ENCODE peak calls at places on chromosomes 4 and X, in eight cellular contexts. G is fibroblast of lung, O is AG09309, T is thyroid gland, R is stomach, S is ovary, F is pancreas, H is GM12865. E is an unnamed sample.

GRCh38 chrX:72121381-72121780 is 10.3 kb downstream of the RTL5 start:
- DNase-seq in G (peak; percentile 86), O (peak; percentile 32), T (peak; percentile 70), R (peak; percentile 49), S (no peak), F (peak; percentile 29), H (peak; percentile 42), E (no peak)

GRCh38 chr4:177308125-177308524 is 1.5 kb upstream of the NEIL3 start:
- DNase-seq in G (peak; percentile 86), O (peak; percentile 79), T (peak; percentile 31), R (no peak), S (no peak), F (no peak), H (no peak), E (no peak)

GRCh38 chr4:26431461-26432165 is 58.7 kb downstream of the CCKAR start:
- DNase-seq in G (no peak), O (no peak), T (no peak), R (no peak), S (no peak), F (no peak), H (no peak), E (no peak)

GRCh38 chr4:168551945-168552695 is 55.3 kb downstream of the PALLD start:
- DNase-seq in G (no peak), O (no peak), T (no peak), R (no peak), S (no peak), F (no peak), H (no peak), E (no peak)

GRCh38 chr4:153393397-153393796 is 48.9 kb downstream of the MND1 start:
- DNase-seq in G (peak; percentile 78), O (no peak), T (peak; percentile 90), R (no peak), S (no peak), F (no peak), H (no peak), E (no peak)

GRCh38 chr4:109560687-109561452 is 824 bp downstream of the MCUB start:
- DNase-seq in G (peak; percentile 84), O (peak; percentile 39), T (peak; percentile 26), R (no peak), S (peak; percentile 27), F (no peak), H (peak; percentile 88), E (no peak)

GRCh38 chrX:12721042-12721441 is 70.2 kb upstream of the PRPS2 start:
- DNase-seq in G (no peak), O (no peak), T (no peak), R (no peak), S (no peak), F (no peak), H (peak; percentile 1), E (no peak)

GRCh38 chr4:88728146-88728545 is 30.5 kb upstream of the NAP1L5 start:
- DNase-seq in G (no peak), O (no peak), T (no peak), R (no peak), S (no peak), F (no peak), H (no peak), E (peak; percentile 50)

GRCh38 chr4:167100120-167100519 is 134.2 kb downstream of the SPOCK3 start:
- DNase-seq in G (peak; percentile 62), O (no peak), T (no peak), R (no peak), S (no peak), F (no peak), H (peak; percentile 64), E (no peak)

GRCh38 chr4:84683486-84683885 is 100.6 kb downstream of the CDS1 start:
- DNase-seq in G (no peak), O (no peak), T (no peak), R (no peak), S (no peak), F (no peak), H (no peak), E (no peak)

GRCh38 chr4:109266891-109267290 is 35.6 kb downstream of the COL25A1 start:
- DNase-seq in G (no peak), O (no peak), T (no peak), R (no peak), S (no peak), F (no peak), H (no peak), E (no peak)

GRCh38 chrX:17922303-17922702 is 61.2 kb upstream of the RAI2 start:
- DNase-seq in G (no peak), O (no peak), T (no peak), R (no peak), S (no peak), F (no peak), H (no peak), E (no peak)

GRCh38 chr4:42638993-42639392 is 17.9 kb downstream of the ATP8A1 start:
- DNase-seq in G (no peak), O (no peak), T (no peak), R (no peak), S (no peak), F (no peak), H (peak; percentile 95), E (no peak)

GRCh38 chr4:102541708-102542107 is 40.5 kb downstream of the NFKB1 start:
- DNase-seq in G (no peak), O (no peak), T (no peak), R (no peak), S (no peak), F (no peak), H (peak; percentile 33), E (peak; percentile 21)

GRCh38 chr4:139564502-139564901 is 8.5 kb upstream of the SETD7 start:
- DNase-seq in G (no peak), O (no peak), T (no peak), R (no peak), S (no peak), F (no peak), H (no peak), E (no peak)
- TF ChIP-seq CTCF in G (no peak), O (peak; percentile 18), T (no peak), R (no peak), S (no peak), F (no peak), H (peak; percentile 14), E (no peak)

GRCh38 chrX:46574337-46574940 is 874 bp downstream of the CHST7 start:
- DNase-seq in G (peak; percentile 39), O (no peak), T (peak; percentile 8), R (no peak), S (peak; percentile 20), F (peak; percentile 56), H (peak; percentile 58), E (peak; percentile 51)
- TF ChIP-seq CTCF in G (no peak), O (no peak), T (no peak), R (no peak), S (no peak), F (no peak), H (no peak), E (no peak)

DNA sequence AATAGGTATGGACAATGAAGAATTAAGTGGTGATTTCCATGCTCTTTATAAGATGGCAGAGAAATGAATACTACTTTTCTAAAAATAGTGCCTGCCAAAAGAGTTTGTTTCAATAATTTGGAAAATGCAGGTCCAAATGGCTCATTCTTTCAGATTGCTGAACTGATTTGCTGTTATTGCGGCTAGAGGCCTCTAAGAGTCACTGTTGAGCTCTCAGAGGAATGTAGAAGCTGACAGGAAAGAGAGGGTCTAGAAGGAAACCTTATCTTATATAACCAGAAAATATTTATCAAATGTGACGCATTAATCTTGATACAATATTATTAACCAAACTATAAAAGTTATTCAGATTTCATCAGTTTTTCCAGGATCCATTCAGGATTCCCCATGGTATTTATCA is 65.7 kb upstream of the PAGE1 start:
- DNase-seq in G (no peak), O (no peak), T (no peak), R (no peak), S (no peak), F (no peak), H (peak; percentile 9), E (no peak)
- TF ChIP-seq CTCF in G (peak; percentile 41), O (peak; percentile 52), T (no peak), R (no peak), S (no peak), F (no peak), H (peak; percentile 52), E (no peak)

DNA sequence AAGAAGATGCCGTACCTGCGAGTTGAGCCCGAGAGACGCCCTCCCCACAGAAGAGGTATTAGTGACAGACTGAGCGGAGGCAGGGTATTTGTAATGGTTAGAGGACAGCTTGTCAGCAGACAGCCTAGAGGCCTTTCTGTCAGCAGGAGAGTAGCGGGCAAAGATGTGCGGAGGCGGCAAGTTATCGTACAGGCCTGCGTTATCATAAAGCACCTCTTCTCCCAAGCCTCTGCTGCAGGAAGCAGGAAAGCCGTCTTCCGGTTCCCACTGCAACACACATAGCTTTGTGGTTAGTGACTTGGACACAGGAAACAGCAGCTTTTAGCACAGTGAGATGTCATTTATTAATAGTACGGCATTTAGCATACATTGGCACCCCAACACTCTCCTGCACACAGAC is 158.3 kb downstream of the AFAP1 start:
- DNase-seq in G (peak; percentile 84), O (no peak), T (no peak), R (no peak), S (no peak), F (no peak), H (no peak), E (no peak)
- TF ChIP-seq CTCF in G (no peak), O (no peak), T (no peak), R (no peak), S (no peak), F (no peak), H (no peak), E (no peak)

DNA sequence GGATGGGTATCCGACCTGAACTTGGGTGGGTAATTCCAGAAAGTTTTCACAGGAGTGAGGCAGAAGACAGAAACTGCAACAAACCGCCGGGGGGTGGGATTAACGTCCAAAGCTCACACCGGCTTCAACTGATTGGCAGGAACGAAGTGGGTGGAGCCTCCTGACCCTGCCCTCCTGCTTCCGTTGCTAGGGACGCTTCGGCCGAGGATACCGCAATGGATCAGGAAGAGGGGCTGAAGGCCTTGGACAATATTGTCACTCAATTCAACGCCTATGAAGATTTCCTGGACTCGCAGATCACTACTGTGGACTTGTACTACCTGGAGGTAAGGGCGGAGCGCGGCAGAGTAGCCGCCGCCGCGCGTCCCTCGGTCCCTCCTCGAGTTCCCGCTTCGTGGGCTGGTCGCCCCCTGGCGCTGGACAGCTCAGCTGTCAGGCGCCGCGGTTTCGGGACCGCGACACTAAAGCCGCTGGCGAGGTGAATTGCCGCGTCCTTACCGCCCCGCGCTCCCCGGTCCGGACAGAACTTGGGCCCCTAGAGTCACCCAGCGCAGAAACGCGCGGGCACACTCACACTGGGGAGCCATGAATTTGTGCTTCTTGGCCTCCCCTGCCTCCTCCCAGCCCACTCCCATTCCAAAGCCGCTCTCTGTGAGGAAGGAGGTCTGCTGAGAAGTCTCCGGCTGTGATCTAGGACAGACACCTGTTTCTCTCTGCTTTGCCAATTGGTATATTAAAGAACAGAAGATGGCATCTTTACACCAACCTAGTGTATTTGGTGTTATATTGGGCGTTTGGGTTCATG is at the start of gene CFAP299:
- DNase-seq in G (peak; percentile 87), O (peak; percentile 42), T (peak; percentile 91), R (peak; percentile 71), S (peak; percentile 75), F (peak; percentile 80), H (peak; percentile 83), E (peak; percentile 89)
- TF ChIP-seq CTCF in G (peak; percentile 50), O (peak; percentile 66), T (no peak), R (no peak), S (peak; percentile 19), F (peak; percentile 19), H (peak; percentile 23), E (peak; percentile 45)